ENCODE peak calls at places on chromosomes 1 and 21, in seven cellular contexts. E is hypothalamus, I is neural progenitor cell, B is Calu3, Q is endothelial cell, D is DMS 273 treated with DMSO at 0.1 percent for 48 hours, P is left colon. L is an unnamed sample.
A peak's percentile ranks its signal among the peaks of the same experiment; 100 is the strongest.

GRCh38 chr21:35220301-35220700 is 171.2 kb upstream of the RUNX1 start:
- DNase-seq in E (no peak), I (no peak), P (no peak), Q (no peak), D (no peak), B (no peak), L (no peak)

GRCh38 chr1:81731989-81732388 is 68.7 kb upstream of the ADGRL2 start:
- DNase-seq in B (no peak), P (no peak), I (no peak), Q (no peak), E (no peak), D (no peak), L (no peak)

GRCh38 chr1:13662498-13662897 is 37.5 kb upstream of the PRDM2 start:
- DNase-seq in I (no peak), P (no peak), Q (no peak), B (no peak), E (no peak), D (no peak), L (no peak)

GRCh38 chr1:55700359-55701130 is 485.4 kb upstream of the USP24 start:
- DNase-seq in P (no peak), E (no peak), D (no peak), I (no peak), Q (no peak), B (no peak), L (no peak)

GRCh38 chr1:56068908-56069307 is 510.5 kb downstream of the PLPP3 start:
- DNase-seq in D (no peak), I (no peak), E (no peak), P (no peak), Q (no peak), B (no peak), L (no peak)

GRCh38 chr1:16298653-16299052 is 53.6 kb downstream of the FBXO42 start:
- DNase-seq in B (no peak), D (no peak), P (no peak), Q (no peak), I (no peak), E (no peak), L (no peak)

GRCh38 chr1:58722967-58723366 is 23.1 kb upstream of the MYSM1 start:
- DNase-seq in E (no peak), D (no peak), Q (no peak), B (no peak), P (no peak), I (no peak), L (no peak)

GRCh38 chr1:25019351-25020172 is 89.5 kb upstream of the RUNX3 start:
- DNase-seq in E (no peak), Q (no peak), D (no peak), B (no peak), I (no peak), P (no peak), L (peak; percentile 78)

GRCh38 chr1:150479927-150480352 is 7.3 kb upstream of the TARS2 start:
- DNase-seq in E (no peak), P (no peak), D (no peak), B (no peak), I (no peak), Q (no peak), L (no peak)

GRCh38 chr1:28813931-28814465 is 2.0 kb downstream of the OPRD1 start:
- DNase-seq in P (no peak), I (no peak), D (no peak), Q (no peak), E (no peak), B (no peak), L (no peak)

GRCh38 chr1:15797614-15798390 is 9.6 kb downstream of the UQCRHL start:
- DNase-seq in Q (no peak), P (no peak), I (no peak), B (no peak), E (no peak), D (no peak), L (no peak)